ENCODE peak calls at places on chromosome 2, in eight cellular contexts. U is SJSA1, T is amniotic stem cell, A is NT2/D1, C is astrocyte, X is nucleus accumbens, E is SK-N-DZ, H is GM23338. Q is an unnamed sample.

GRCh38 chr2:146952691-146953090 is 892.1 kb upstream of the ACVR2A start:
- DNase-seq in U (no peak), T (no peak), A (no peak), C (no peak), X (no peak), E (no peak), H (no peak), Q (no peak)

GRCh38 chr2:225030089-225030653 is 12.1 kb downstream of the DOCK10 start:
- DNase-seq in U (no peak), T (no peak), A (no peak), C (no peak), X (no peak), E (no peak), H (no peak), Q (no peak)

GRCh38 chr2:20667151-20667530 is 197 bp downstream of the GDF7 start:
- DNase-seq in U (no peak), T (no peak), A (no peak), C (no peak), X (no peak), E (no peak), H (no peak), Q (no peak)

GRCh38 chr2:240820014-240820606 is at the start of gene KIF1A:
- DNase-seq in U (no peak), T (no peak), A (no peak), C (no peak), X (peak), E (peak), H (peak), Q (no peak)

GRCh38 chr2:160379399-160379798 is 114.2 kb downstream of the RBMS1 start:
- DNase-seq in U (no peak), T (no peak), A (no peak), C (peak), X (no peak), E (peak), H (no peak), Q (no peak)

GRCh38 chr2:32902986-32903385 is 43.8 kb upstream of the LTBP1 start:
- DNase-seq in U (peak), T (no peak), A (no peak), C (no peak), X (no peak), E (no peak), H (no peak), Q (no peak)

GRCh38 chr2:226475650-226476049 is 324.0 kb downstream of the IRS1 start:
- DNase-seq in U (peak), T (peak), A (no peak), C (peak), X (no peak), E (no peak), H (peak), Q (no peak)

GRCh38 chr2:204051476-204051875 is 114.9 kb downstream of the ICOS start:
- DNase-seq in U (no peak), T (no peak), A (no peak), C (no peak), X (no peak), E (peak), H (peak), Q (no peak)

GRCh38 chr2:16275718-16276117 is 335.4 kb downstream of the MYCN start:
- DNase-seq in U (no peak), T (no peak), A (no peak), C (no peak), X (no peak), E (no peak), H (no peak), Q (no peak)

Q was measured in breast epithelium.